ENCODE peak calls at places on chromosomes 13 and 19, in six cellular contexts. J is activated T-cell treated with anti-CD3 and anti-CD28 coated beads for 1 hour; X is activated naive CD4-positive, alpha-beta T cell treated with anti-CD3 and anti-CD28 coated beads for 36 hours; U is stimulated activated CD4-positive, alpha-beta T cell treated with anti-CD3 and anti-CD28 coated beads, Interleukin-1b, Interleukin-23, amount 100 ng/mL, for 1 hour; S is GM23248; H is NCI-H510A treated with DMSO at 0.1 percent for 48 hours. C is an unnamed sample.

GRCh38 chr13:43237616-43238015 is 214.2 kb downstream of the DNAJC15 start:
- DNase-seq in J (no peak), X (no peak), U (no peak), S (no peak), H (no peak), C (no peak)

GRCh38 chr19:38034153-38034835 is 127.3 kb downstream of the SIPA1L3 start:
- DNase-seq in J (no peak), X (no peak), U (no peak), S (peak), H (no peak), C (no peak)

GRCh38 chr13:23629566-23630272 is 59.5 kb downstream of the TNFRSF19 start:
- DNase-seq in J (no peak), X (no peak), U (no peak), S (no peak), H (no peak), C (no peak)

GRCh38 chr13:92463134-92463533 is 763.5 kb upstream of the GPC6 start:
- DNase-seq in J (no peak), X (no peak), U (no peak), S (no peak), H (peak), C (no peak)

GRCh38 chr13:21917046-21918010 is 246.5 kb downstream of the FGF9 start:
- DNase-seq in J (no peak), X (no peak), U (no peak), S (peak), H (no peak), C (peak)

GRCh38 chr19:4722671-4723464 is 774 bp downstream of the DPP9 start:
- DNase-seq in J (no peak), X (peak), U (no peak), S (peak), H (no peak), C (peak)

GRCh38 chr13:39016789-39017188 is 21.1 kb downstream of the PROSER1 start:
- DNase-seq in J (no peak), X (peak), U (no peak), S (peak), H (no peak), C (peak)

GRCh38 chr13:114124921-114125320 is 7.5 kb downstream of the RASA3 start:
- DNase-seq in J (no peak), X (peak), U (no peak), S (peak), H (no peak), C (peak)

GRCh38 chr13:100176781-100177389 is 88.0 kb downstream of the PCCA start:
- DNase-seq in J (no peak), X (no peak), U (no peak), S (peak), H (no peak), C (no peak)

GRCh38 chr13:40779049-40779448 is 8.1 kb upstream of the MRPS31 start:
- DNase-seq in J (no peak), X (no peak), U (no peak), S (no peak), H (no peak), C (no peak)

GRCh38 chr19:6393982-6394412 is 1.0 kb upstream of the GTF2F1 start:
- DNase-seq in J (peak), X (peak), U (peak), S (no peak), H (peak), C (no peak)

GRCh38 chr13:113832204-113832603 is 31.7 kb downstream of the GAS6 start:
- DNase-seq in J (no peak), X (no peak), U (no peak), S (no peak), H (no peak), C (no peak)

GRCh38 chr13:63636231-63636993 is 2220.8 kb upstream of the PCDH20 start:
- DNase-seq in J (no peak), X (no peak), U (no peak), S (no peak), H (peak), C (no peak)

GRCh38 chr13:101917475-101917810 is 465.0 kb downstream of the ITGBL1 start:
- DNase-seq in J (no peak), X (no peak), U (no peak), S (no peak), H (no peak), C (no peak)

GRCh38 chr13:89925107-89925506 is 1422.4 kb upstream of the MIR17HG start:
- DNase-seq in J (no peak), X (no peak), U (no peak), S (peak), H (peak), C (peak)